ENCODE peak calls at places on chromosomes 7 and 10, in ten cellular contexts. A, I, X, F, G, M, J, R, Y and P are unnamed samples.
A peak's percentile ranks its signal among the peaks of the same experiment; 100 is the strongest.

GRCh38 chr7:79506481-79506880 is 53.0 kb upstream of the MAGI2 start:
- DNase-seq in A (no peak), I (no peak), X (no peak), F (no peak), G (no peak), M (no peak), J (peak; percentile 63), R (no peak), Y (peak; percentile 23), P (no peak)

GRCh38 chr10:119246862-119247549 is 39.6 kb downstream of the GRK5 start:
- DNase-seq in A (peak; percentile 79), I (no peak), X (peak; percentile 57), F (peak; percentile 73), G (no peak), M (peak; percentile 94), J (peak; percentile 95), R (no peak), Y (peak; percentile 81), P (peak; percentile 53)

GRCh38 chr10:86693721-86694369 is 25.5 kb downstream of the LDB3 start:
- DNase-seq in A (peak; percentile 21), I (peak; percentile 57), X (no peak), F (no peak), G (peak; percentile 69), M (peak; percentile 61), J (peak; percentile 70), R (peak; percentile 47), Y (no peak), P (peak; percentile 55)

GRCh38 chr7:93316730-93317129 is 84.6 kb downstream of the VPS50 start:
- DNase-seq in A (no peak), I (no peak), X (no peak), F (no peak), G (no peak), M (no peak), J (no peak), R (no peak), Y (no peak), P (no peak)

GRCh38 chr7:132251327-132251659 is 325.0 kb downstream of the PLXNA4 start:
- DNase-seq in A (no peak), I (no peak), X (peak; percentile 78), F (peak; percentile 85), G (no peak), M (no peak), J (no peak), R (peak; percentile 81), Y (no peak), P (peak; percentile 30)

GRCh38 chr10:3720228-3721019 is 64.6 kb downstream of the KLF6 start:
- DNase-seq in A (peak; percentile 4), I (no peak), X (peak; percentile 80), F (peak; percentile 81), G (no peak), M (peak; percentile 98), J (peak; percentile 87), R (no peak), Y (peak; percentile 55), P (peak; percentile 95)

GRCh38 chr10:31644931-31645633 is 283.5 kb downstream of the ARHGAP12 start:
- DNase-seq in A (no peak), I (no peak), X (no peak), F (no peak), G (no peak), M (peak; percentile 17), J (peak; percentile 68), R (no peak), Y (no peak), P (no peak)

GRCh38 chr7:114916261-114916892 is 5.5 kb upstream of the MDFIC start:
- DNase-seq in A (no peak), I (peak; percentile 55), X (no peak), F (no peak), G (no peak), M (no peak), J (no peak), R (no peak), Y (no peak), P (no peak)

GRCh38 chr7:80508440-80508839 is 3.4 kb downstream of the GNAT3 start:
- DNase-seq in A (peak; percentile 42), I (no peak), X (no peak), F (no peak), G (no peak), M (peak; percentile 42), J (peak; percentile 47), R (no peak), Y (no peak), P (no peak)

GRCh38 chr7:91264083-91264923 is at the start of gene FZD1:
- DNase-seq in A (peak; percentile 91), I (peak; percentile 87), X (peak; percentile 98), F (peak; percentile 98), G (peak; percentile 94), M (peak; percentile 99), J (peak; percentile 98), R (peak; percentile 94), Y (peak; percentile 96), P (peak; percentile 98)

GRCh38 chr7:348962-349755 is 59.2 kb downstream of the FOXL3 start:
- DNase-seq in A (no peak), I (no peak), X (no peak), F (peak; percentile 48), G (no peak), M (no peak), J (no peak), R (no peak), Y (no peak), P (no peak)

GRCh38 chr10:35027567-35027966 is 62.6 kb downstream of the CUL2 start:
- DNase-seq in A (no peak), I (no peak), X (no peak), F (no peak), G (no peak), M (peak; percentile 53), J (peak; percentile 58), R (no peak), Y (no peak), P (peak; percentile 38)

GRCh38 chr10:3119796-3120459 is 52.6 kb downstream of the PFKP start:
- DNase-seq in A (no peak), I (no peak), X (peak; percentile 38), F (no peak), G (peak; percentile 44), M (peak; percentile 20), J (peak; percentile 42), R (no peak), Y (no peak), P (peak; percentile 24)

GRCh38 chr10:79142064-79142491 is 73.3 kb downstream of the ZMIZ1 start:
- DNase-seq in A (no peak), I (no peak), X (peak; percentile 72), F (no peak), G (no peak), M (peak; percentile 70), J (peak; percentile 79), R (no peak), Y (no peak), P (no peak)

GRCh38 chr7:130995252-130996081 is 261.5 kb upstream of the KLF14 start:
- DNase-seq in A (no peak), I (no peak), X (no peak), F (no peak), G (no peak), M (no peak), J (no peak), R (no peak), Y (no peak), P (peak; percentile 83)

GRCh38 chr7:78141533-78142281 is 343.1 kb downstream of the PHTF2 start:
- DNase-seq in A (peak; percentile 70), I (no peak), X (no peak), F (no peak), G (no peak), M (peak; percentile 83), J (peak; percentile 58), R (no peak), Y (peak; percentile 51), P (no peak)

GRCh38 chr7:145088111-145088745 is 252.4 kb upstream of the TPK1 start:
- DNase-seq in A (no peak), I (no peak), X (no peak), F (no peak), G (no peak), M (no peak), J (no peak), R (no peak), Y (no peak), P (no peak)

GRCh38 chr10:73992899-73993788 is 4.8 kb upstream of the VCL start:
- DNase-seq in A (no peak), I (no peak), X (no peak), F (no peak), G (no peak), M (no peak), J (peak; percentile 65), R (no peak), Y (no peak), P (no peak)

GRCh38 chr7:67788689-67789088 is 792.1 kb downstream of the TYW1 start:
- DNase-seq in A (no peak), I (no peak), X (no peak), F (no peak), G (no peak), M (peak; percentile 9), J (peak; percentile 2), R (peak; percentile 47), Y (no peak), P (no peak)
- TF ChIP-seq CTCF in A (peak; percentile 7), I (no peak), X (no peak), F (no peak), G (no peak), M (no peak), J (peak; percentile 14), R (peak; percentile 43), Y (no peak), P (no peak)

GRCh38 chr7:8893761-8894160 is 460.4 kb downstream of the NXPH1 start:
- DNase-seq in A (no peak), I (no peak), X (no peak), F (no peak), G (no peak), M (no peak), J (no peak), R (no peak), Y (no peak), P (no peak)
- TF ChIP-seq CTCF in A (no peak), I (no peak), X (no peak), F (no peak), G (no peak), M (no peak), J (no peak), R (no peak), Y (no peak), P (no peak)

GRCh38 chr7:83486957-83487356 is 162.0 kb downstream of the SEMA3E start:
- DNase-seq in A (no peak), I (no peak), X (no peak), F (no peak), G (no peak), M (no peak), J (no peak), R (no peak), Y (no peak), P (no peak)
- TF ChIP-seq CTCF in A (no peak), I (no peak), X (no peak), F (no peak), G (no peak), M (no peak), J (no peak), R (no peak), Y (no peak), P (no peak)

DNA sequence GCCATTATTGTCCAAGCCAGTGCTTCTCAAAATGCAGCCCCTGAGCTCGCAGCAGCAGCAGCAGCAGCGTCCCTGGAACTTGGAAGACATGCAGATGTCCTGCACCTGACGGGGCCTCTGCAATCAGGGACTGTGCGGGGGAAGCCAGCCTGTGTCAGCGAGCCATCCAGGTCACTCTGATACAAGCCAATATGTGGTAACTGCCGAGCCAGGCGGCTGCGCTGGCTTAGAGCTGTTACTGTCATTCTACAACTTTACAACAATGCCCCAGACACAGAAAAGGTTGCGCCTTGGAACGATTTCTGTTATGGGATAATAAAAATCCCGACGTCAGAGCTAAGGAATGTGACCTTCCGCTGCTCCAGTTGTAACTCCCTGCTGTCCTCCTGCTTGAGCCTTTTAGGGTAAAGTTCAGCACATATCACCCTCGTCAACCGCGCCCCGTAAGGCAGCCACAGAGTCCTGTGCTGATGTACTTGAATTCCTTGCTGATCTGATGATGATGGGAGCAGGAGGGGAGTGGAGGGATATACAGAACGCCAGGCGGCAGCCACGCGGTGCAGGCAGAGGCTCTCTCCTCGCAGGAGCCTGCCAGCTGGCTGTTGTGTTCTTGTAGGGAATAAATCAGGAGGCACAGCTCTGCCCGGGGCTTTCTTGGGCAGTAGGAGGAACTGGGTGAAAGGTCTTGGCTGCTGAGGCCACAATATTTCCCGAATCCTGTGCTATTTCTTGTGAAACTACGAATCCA is 20.0 kb upstream of the CRYGN start:
- DNase-seq in A (peak; percentile 82), I (peak; percentile 13), X (peak; percentile 91), F (peak; percentile 90), G (no peak), M (peak; percentile 99), J (peak; percentile 92), R (peak; percentile 69), Y (peak; percentile 72), P (peak; percentile 85)
- TF ChIP-seq CTCF in A (peak; percentile 22), I (no peak), X (peak; percentile 38), F (no peak), G (no peak), M (peak; percentile 50), J (peak; percentile 46), R (peak; percentile 44), Y (peak; percentile 53), P (peak; percentile 24)